ENCODE peak calls at places on chromosome 1, in six cellular contexts. T is Right ventricle myocardium superior; G is AG04449; V is stimulated activated CD4-positive, alpha-beta T cell treated with anti-CD3 and anti-CD28 coated beads, TNF-alpha, amount 100 ng/mL, for 24 hours; B is amygdala; C is activated CD4-positive, alpha-beta T cell treated with anti-CD3 and anti-CD28 coated beads, Interleukin-2, amount 50 U/mL, for 1 hour. S is an unnamed sample.

GRCh38 chr1:206925116-206925736 is 3.5 kb upstream of the FCMR start:
- DNase-seq in T (peak), G (no peak), V (no peak), B (no peak), C (peak), S (no peak)

GRCh38 chr1:156151093-156151688 is 2.2 kb upstream of the SEMA4A start:
- DNase-seq in T (no peak), G (no peak), V (no peak), B (no peak), C (no peak), S (no peak)

GRCh38 chr1:22883406-22883805 is 89.3 kb downstream of the LACTBL1 start:
- DNase-seq in T (no peak), G (no peak), V (no peak), B (no peak), C (no peak), S (no peak)

GRCh38 chr1:17192394-17193221 is 12.3 kb upstream of the PADI1 start:
- DNase-seq in T (no peak), G (no peak), V (no peak), B (no peak), C (no peak), S (no peak)

GRCh38 chr1:43522776-43523480 is 7.8 kb upstream of the PTPRF start:
- DNase-seq in T (no peak), G (no peak), V (no peak), B (no peak), C (no peak), S (no peak)

GRCh38 chr1:29180497-29181412 is 945 bp downstream of the SRSF4 start:
- DNase-seq in T (no peak), G (no peak), V (peak), B (no peak), C (peak), S (no peak)

GRCh38 chr1:54464031-54464476 is 57.9 kb upstream of the SSBP3 start:
- DNase-seq in T (no peak), G (no peak), V (no peak), B (no peak), C (no peak), S (no peak)

GRCh38 chr1:3886106-3886670 is 13.9 kb downstream of the C1orf174 start:
- DNase-seq in T (no peak), G (no peak), V (no peak), B (no peak), C (no peak), S (no peak)

GRCh38 chr1:10969267-10969970 is 43.0 kb upstream of the TARDBP start:
- DNase-seq in T (no peak), G (no peak), V (no peak), B (no peak), C (no peak), S (no peak)

GRCh38 chr1:237756304-237756967 is 134.3 kb downstream of the ZP4 start:
- DNase-seq in T (no peak), G (no peak), V (no peak), B (no peak), C (no peak), S (no peak)